ENCODE peak calls at places on chromosome 11, in five cellular contexts. One of them, this sample, is unnamed.

GRCh38 chr11:11806586-11806985 is 35.2 kb upstream of the USP47 start:
- DNase-seq in fibroblast of villous mesenchyme: no peak
- DNase-seq in AG09319: no peak
- DNase-seq in fibroblast of lung: no peak
- DNase-seq in AML-193: no peak
- DNase-seq in this sample: no peak

GRCh38 chr11:121071456-121072236 is 29.4 kb upstream of the TECTA start:
- DNase-seq in fibroblast of villous mesenchyme: no peak
- DNase-seq in AG09319: no peak
- DNase-seq in fibroblast of lung: no peak
- DNase-seq in AML-193: no peak
- DNase-seq in this sample: no peak

GRCh38 chr11:65291613-65292012 is 23.1 kb upstream of the CDC42EP2 start:
- DNase-seq in fibroblast of villous mesenchyme: peak
- DNase-seq in AG09319: no peak
- DNase-seq in fibroblast of lung: peak
- DNase-seq in AML-193: no peak
- DNase-seq in this sample: no peak

GRCh38 chr11:130315354-130315970 is 745 bp upstream of the ZBTB44 start:
- DNase-seq in fibroblast of villous mesenchyme: no peak
- DNase-seq in AG09319: no peak
- DNase-seq in fibroblast of lung: no peak
- DNase-seq in AML-193: no peak
- DNase-seq in this sample: no peak

GRCh38 chr11:65429724-65430405 is 7.3 kb downstream of the NEAT1 start:
- DNase-seq in fibroblast of villous mesenchyme: peak
- DNase-seq in AG09319: peak
- DNase-seq in fibroblast of lung: peak
- DNase-seq in AML-193: peak
- DNase-seq in this sample: peak

GRCh38 chr11:19728436-19728835 is 15.8 kb downstream of the NAV2 start:
- DNase-seq in fibroblast of villous mesenchyme: peak
- DNase-seq in AG09319: no peak
- DNase-seq in fibroblast of lung: peak
- DNase-seq in AML-193: no peak
- DNase-seq in this sample: peak

GRCh38 chr11:86497310-86497709 is 122.6 kb downstream of the CCDC81 start:
- DNase-seq in fibroblast of villous mesenchyme: no peak
- DNase-seq in AG09319: no peak
- DNase-seq in fibroblast of lung: no peak
- DNase-seq in AML-193: no peak
- DNase-seq in this sample: no peak

GRCh38 chr11:27075192-27075591 is 34.6 kb downstream of the BBOX1 start:
- DNase-seq in fibroblast of villous mesenchyme: peak
- DNase-seq in AG09319: no peak
- DNase-seq in fibroblast of lung: peak
- DNase-seq in AML-193: no peak
- DNase-seq in this sample: no peak

GRCh38 chr11:12200359-12201015 is 90.1 kb downstream of the MICAL2 start:
- DNase-seq in fibroblast of villous mesenchyme: peak
- DNase-seq in AG09319: peak
- DNase-seq in fibroblast of lung: peak
- DNase-seq in AML-193: no peak
- DNase-seq in this sample: no peak

GRCh38 chr11:72631806-72632731 is 42.2 kb downstream of the PDE2A start:
- DNase-seq in fibroblast of villous mesenchyme: peak
- DNase-seq in AG09319: no peak
- DNase-seq in fibroblast of lung: no peak
- DNase-seq in AML-193: no peak
- DNase-seq in this sample: no peak

GRCh38 chr11:80362578-80362977 is 921.7 kb upstream of the TENM4 start:
- DNase-seq in fibroblast of villous mesenchyme: no peak
- DNase-seq in AG09319: no peak
- DNase-seq in fibroblast of lung: peak
- DNase-seq in AML-193: no peak
- DNase-seq in this sample: no peak

GRCh38 chr11:134412508-134413333 is 679 bp upstream of the B3GAT1 start:
- DNase-seq in fibroblast of villous mesenchyme: no peak
- DNase-seq in AG09319: no peak
- DNase-seq in fibroblast of lung: no peak
- DNase-seq in AML-193: no peak
- DNase-seq in this sample: no peak

GRCh38 chr11:1868636-1869291 is 15.9 kb downstream of the LSP1 start:
- DNase-seq in fibroblast of villous mesenchyme: no peak
- DNase-seq in AG09319: no peak
- DNase-seq in fibroblast of lung: no peak
- DNase-seq in AML-193: no peak
- DNase-seq in this sample: no peak

GRCh38 chr11:119709171-119709570 is 19.8 kb downstream of the NECTIN1 start:
- DNase-seq in fibroblast of villous mesenchyme: no peak
- DNase-seq in AG09319: no peak
- DNase-seq in fibroblast of lung: no peak
- DNase-seq in AML-193: no peak
- DNase-seq in this sample: no peak

GRCh38 chr11:31487848-31488247 is 21.6 kb downstream of the IMMP1L start:
- DNase-seq in fibroblast of villous mesenchyme: peak
- DNase-seq in AG09319: peak
- DNase-seq in fibroblast of lung: peak
- DNase-seq in AML-193: peak
- DNase-seq in this sample: peak

GRCh38 chr11:1306186-1307162 is 3.0 kb downstream of the TOLLIP start:
- DNase-seq in fibroblast of villous mesenchyme: no peak
- DNase-seq in AG09319: no peak
- DNase-seq in fibroblast of lung: no peak
- DNase-seq in AML-193: no peak
- DNase-seq in this sample: no peak

GRCh38 chr11:131524186-131524585 is 153.8 kb downstream of the NTM start:
- DNase-seq in fibroblast of villous mesenchyme: no peak
- DNase-seq in AG09319: no peak
- DNase-seq in fibroblast of lung: no peak
- DNase-seq in AML-193: no peak
- DNase-seq in this sample: no peak

GRCh38 chr11:128919192-128919591 is 23.5 kb downstream of the TP53AIP1 start:
- DNase-seq in fibroblast of villous mesenchyme: no peak
- DNase-seq in AG09319: no peak
- DNase-seq in fibroblast of lung: no peak
- DNase-seq in AML-193: no peak
- DNase-seq in this sample: no peak

GRCh38 chr11:105906517-105906916 is 115.5 kb downstream of the MSANTD4 start:
- DNase-seq in fibroblast of villous mesenchyme: no peak
- DNase-seq in AG09319: no peak
- DNase-seq in fibroblast of lung: no peak
- DNase-seq in AML-193: no peak
- DNase-seq in this sample: no peak

GRCh38 chr11:114705280-114706024 is 27.1 kb downstream of the NXPE2 start:
- DNase-seq in fibroblast of villous mesenchyme: no peak
- DNase-seq in AG09319: no peak
- DNase-seq in fibroblast of lung: no peak
- DNase-seq in AML-193: no peak
- DNase-seq in this sample: no peak

GRCh38 chr11:75339685-75340409 is 11.6 kb downstream of the ARRB1 start:
- DNase-seq in fibroblast of villous mesenchyme: no peak
- DNase-seq in AG09319: no peak
- DNase-seq in fibroblast of lung: no peak
- DNase-seq in AML-193: peak
- DNase-seq in this sample: no peak

This sample was measured in GM04504.